ENCODE peak calls at places on chromosomes 3 and 15, in seven cellular contexts. L is Peyer's patch; E is body of pancreas; O is OCI-LY7; U is AG09309; P is BJ; N is CD8-positive, alpha-beta T cell. I is an unnamed sample.
A peak's percentile ranks its signal among the peaks of the same experiment; 100 is the strongest.

GRCh38 chr15:78508272-78508671 is 895 bp downstream of the HYKK start:
- DNase-seq in L (peak; percentile 56), E (no peak), O (no peak), U (no peak), P (no peak), N (no peak), I (no peak)

GRCh38 chr3:46981932-46982471 is 2.5 kb downstream of the NBEAL2 start:
- DNase-seq in L (peak; percentile 65), E (peak; percentile 58), O (no peak), U (no peak), P (no peak), N (no peak), I (no peak)

GRCh38 chr15:71083349-71083748 is 31.9 kb upstream of the THSD4 start:
- DNase-seq in L (no peak), E (no peak), O (no peak), U (peak; percentile 91), P (peak; percentile 93), N (no peak), I (no peak)

GRCh38 chr15:89766357-89767311 is 9.5 kb upstream of the MESP2 start:
- DNase-seq in L (no peak), E (peak; percentile 84), O (no peak), U (no peak), P (no peak), N (no peak), I (no peak)

GRCh38 chr15:83775738-83776137 is 121.8 kb downstream of the ADAMTSL3 start:
- DNase-seq in L (no peak), E (no peak), O (no peak), U (no peak), P (no peak), N (no peak), I (no peak)

GRCh38 chr3:107798381-107798780 is 275.6 kb downstream of the BBX start:
- DNase-seq in L (no peak), E (no peak), O (no peak), U (no peak), P (no peak), N (no peak), I (no peak)

GRCh38 chr3:106130384-106131084 is 261.7 kb upstream of the CBLB start:
- DNase-seq in L (no peak), E (no peak), O (no peak), U (peak; percentile 46), P (peak; percentile 47), N (no peak), I (no peak)

GRCh38 chr15:27993996-27994775 is 104.9 kb downstream of the OCA2 start:
- DNase-seq in L (no peak), E (no peak), O (no peak), U (no peak), P (no peak), N (no peak), I (no peak)

GRCh38 chr3:56839784-56840724 is 38.3 kb upstream of the ARHGEF3 start:
- DNase-seq in L (no peak), E (no peak), O (no peak), U (no peak), P (no peak), N (no peak), I (no peak)

DNA sequence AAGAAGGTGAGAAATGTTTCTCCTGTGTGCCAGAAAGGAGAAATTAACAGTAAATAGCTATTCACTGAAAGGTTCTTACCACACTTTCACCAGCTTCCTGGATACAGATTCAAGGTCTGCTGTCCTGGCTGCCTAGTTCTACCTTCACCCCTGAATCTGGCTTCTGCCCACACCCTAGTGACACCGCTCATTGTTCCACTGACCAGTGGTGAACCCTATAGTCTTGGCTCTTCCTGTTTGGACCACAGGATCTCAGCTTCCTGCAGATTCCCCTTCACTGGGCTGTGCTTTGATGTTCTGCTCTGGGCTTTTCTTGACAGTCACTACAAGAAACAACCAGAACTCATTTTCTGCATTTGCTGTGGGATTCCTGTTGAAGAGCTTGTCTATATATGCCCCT is 250.0 kb downstream of the XXYLT1 start:
- DNase-seq in L (no peak), E (no peak), O (no peak), U (no peak), P (no peak), N (no peak), I (no peak)
- H3K4me3 ChIP-seq in L (no peak overlapping the region), E (no peak overlapping the region), O (no peak overlapping the region), U (no peak overlapping the region), P (no peak overlapping the region), N (no peak overlapping the region), I (no peak overlapping the region)

DNA sequence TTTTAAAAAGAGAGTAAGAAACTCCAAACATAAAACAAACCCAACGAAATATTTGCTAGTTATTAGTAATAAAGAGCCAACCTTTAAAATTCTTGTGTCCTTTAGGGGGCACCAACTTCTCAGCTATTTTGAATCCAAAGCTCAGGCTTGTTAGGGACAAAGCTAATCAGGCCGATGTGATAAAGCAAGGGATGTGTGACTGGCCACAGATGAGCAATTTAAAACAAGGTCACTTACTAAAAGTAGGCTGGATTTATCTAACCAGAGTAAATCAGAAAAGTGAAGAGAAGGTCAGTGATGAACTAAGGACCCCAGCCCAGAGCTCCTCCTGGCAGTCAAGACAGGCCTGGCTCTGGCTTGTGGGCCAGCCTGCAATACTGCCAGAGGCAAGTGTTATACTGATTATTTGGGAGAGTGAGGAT is 108.5 kb downstream of the CYP19A1 start:
- DNase-seq in L (no peak), E (no peak), O (peak; percentile 2), U (no peak), P (no peak), N (no peak), I (no peak)
- TF ChIP-seq CTCF in L (peak; percentile 40), E (peak; percentile 59), O (peak; percentile 60), U (peak; percentile 47), P (peak; percentile 56), N (no peak), I (peak; percentile 47)

GRCh38 chr3:138608322-138609214 is at the start of gene FAIM:
- DNase-seq in L (peak; percentile 82), E (peak; percentile 81), O (no peak), U (peak; percentile 27), P (no peak), N (peak; percentile 56), I (no peak)

GRCh38 chr3:138615462-138615861 is 6.9 kb downstream of the FAIM start:
- DNase-seq in L (no peak), E (no peak), O (no peak), U (no peak), P (no peak), N (no peak), I (no peak)

GRCh38 chr3:138609898-138610266 is 1.3 kb downstream of the FAIM start:
- DNase-seq in L (no peak), E (no peak), O (no peak), U (no peak), P (no peak), N (no peak), I (no peak)
- H3K4me3 ChIP-seq in L (no peak overlapping the region), E (peak overlapping the region; percentile 70), O (no peak overlapping the region), U (no peak overlapping the region), P (peak overlapping the region; percentile 51), N (no peak overlapping the region), I (no peak overlapping the region)

DNA sequence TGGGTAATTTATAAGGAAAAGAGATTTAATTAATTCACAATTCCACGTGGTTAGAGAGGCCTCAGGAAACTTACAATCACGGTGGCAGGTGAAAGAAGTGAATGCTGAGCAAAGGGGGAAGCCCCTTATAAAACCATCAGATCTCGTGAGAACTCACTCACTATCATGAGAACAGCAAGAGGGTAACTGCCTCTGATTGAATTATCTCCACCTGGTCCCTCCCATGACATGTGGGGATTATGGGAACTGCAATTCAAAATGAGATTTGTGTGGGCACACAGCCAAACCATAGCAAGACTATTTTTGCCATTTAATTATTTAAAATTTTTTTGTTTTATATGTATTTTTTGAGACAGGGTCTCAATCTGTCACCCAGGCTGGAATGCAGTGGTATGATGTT is 27.0 kb upstream of the KCTD6 start:
- DNase-seq in L (no peak), E (no peak), O (peak; percentile 21), U (no peak), P (no peak), N (no peak), I (no peak)
- TF ChIP-seq CTCF in L (no peak), E (no peak), O (no peak), U (no peak), P (no peak), N (no peak), I (no peak)

GRCh38 chr3:13776253-13777050 is 103.4 kb downstream of the WNT7A start:
- DNase-seq in L (no peak), E (no peak), O (no peak), U (no peak), P (no peak), N (no peak), I (no peak)
- H3K4me3 ChIP-seq in L (no peak overlapping the region), E (no peak overlapping the region), O (no peak overlapping the region), U (no peak overlapping the region), P (no peak overlapping the region), N (no peak overlapping the region), I (no peak overlapping the region)

DNA sequence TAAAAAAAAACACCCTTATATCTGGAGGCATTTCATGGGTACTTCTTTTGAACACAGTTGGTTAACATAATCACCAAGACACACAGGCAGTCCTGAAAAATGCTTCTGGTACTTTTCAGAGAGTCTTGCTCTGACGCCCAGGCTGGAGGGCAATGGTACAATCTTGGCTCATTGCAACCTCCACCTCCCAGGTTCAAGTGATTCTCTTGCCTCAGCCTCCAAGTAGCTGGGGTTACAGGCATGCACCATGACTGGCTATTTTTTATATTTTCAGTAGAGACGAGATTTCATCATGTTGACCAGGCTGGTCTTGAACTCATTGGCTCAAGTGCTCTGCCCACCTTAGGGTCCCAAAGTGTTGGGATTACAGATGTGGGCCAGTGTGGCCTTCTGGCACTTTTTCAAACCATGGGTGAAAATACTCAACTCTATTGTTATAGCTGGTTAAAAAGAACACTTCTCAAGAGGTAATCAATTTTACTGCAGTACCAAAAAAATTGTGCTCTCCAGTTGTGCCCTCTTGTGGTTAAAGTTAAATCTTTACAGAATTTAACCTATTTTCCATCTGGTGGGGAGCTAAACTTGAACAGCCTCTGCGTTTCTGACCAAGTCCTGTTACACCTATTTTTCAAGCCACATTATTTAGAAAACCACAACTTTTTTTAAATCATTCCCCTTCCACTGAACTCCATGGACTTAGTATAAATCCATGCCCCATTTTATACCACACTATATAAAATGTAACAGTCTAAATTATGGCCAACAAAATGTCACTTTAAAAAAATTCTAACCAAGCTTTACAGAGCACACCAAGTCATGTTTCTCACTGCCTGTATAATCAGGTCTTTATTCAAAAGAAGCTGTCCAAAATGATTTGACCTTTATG is 1.2 kb upstream of the SNAPC5 start:
- DNase-seq in L (no peak), E (no peak), O (peak; percentile 60), U (no peak), P (no peak), N (no peak), I (no peak)
- TF ChIP-seq CTCF in L (peak; percentile 29), E (peak; percentile 48), O (peak; percentile 78), U (peak; percentile 32), P (peak; percentile 38), N (peak; percentile 45), I (peak; percentile 32)

I was measured in retinal pigment epithelial cell.